ENCODE peak calls at places on chromosomes 1 and 21, in five cellular contexts. One of them, this sample, is unnamed.

GRCh38 chr1:48920741-48921330 is 144.1 kb upstream of the BEND5 start:
- DNase-seq in osteocyte: no peak
- DNase-seq in NCI-H69: peak
- DNase-seq in GM03348: no peak
- DNase-seq in activated T-cell treated with anti-CD3 and anti-CD28 coated beads, Interleukin-2, amount 50 U/mL, for 4 hours: no peak
- DNase-seq in this sample: peak

GRCh38 chr1:156957634-156958033 is 37.2 kb downstream of the LRRC71 start:
- DNase-seq in NCI-H69: no peak
- DNase-seq in GM03348: no peak
- DNase-seq in osteocyte: no peak
- DNase-seq in activated T-cell treated with anti-CD3 and anti-CD28 coated beads, Interleukin-2, amount 50 U/mL, for 4 hours: no peak
- DNase-seq in this sample: no peak

GRCh38 chr1:155206891-155207577 is 663 bp downstream of the THBS3 start:
- DNase-seq in GM03348: peak
- DNase-seq in NCI-H69: peak
- DNase-seq in activated T-cell treated with anti-CD3 and anti-CD28 coated beads, Interleukin-2, amount 50 U/mL, for 4 hours: peak
- DNase-seq in osteocyte: peak
- DNase-seq in this sample: peak

GRCh38 chr1:52365091-52365745 is 787 bp downstream of the CC2D1B start:
- DNase-seq in GM03348: peak
- DNase-seq in osteocyte: no peak
- DNase-seq in NCI-H69: peak
- DNase-seq in activated T-cell treated with anti-CD3 and anti-CD28 coated beads, Interleukin-2, amount 50 U/mL, for 4 hours: no peak
- DNase-seq in this sample: peak

GRCh38 chr1:81174052-81174451 is 626.7 kb upstream of the ADGRL2 start:
- DNase-seq in activated T-cell treated with anti-CD3 and anti-CD28 coated beads, Interleukin-2, amount 50 U/mL, for 4 hours: no peak
- DNase-seq in osteocyte: no peak
- DNase-seq in GM03348: no peak
- DNase-seq in NCI-H69: no peak
- DNase-seq in this sample: no peak

GRCh38 chr1:156655904-156656516 is 14.1 kb downstream of the BCAN start:
- DNase-seq in GM03348: no peak
- DNase-seq in NCI-H69: no peak
- DNase-seq in activated T-cell treated with anti-CD3 and anti-CD28 coated beads, Interleukin-2, amount 50 U/mL, for 4 hours: no peak
- DNase-seq in osteocyte: no peak
- DNase-seq in this sample: no peak

GRCh38 chr1:154301582-154301981 is 19.3 kb upstream of the AQP10 start:
- DNase-seq in GM03348: no peak
- DNase-seq in osteocyte: no peak
- DNase-seq in activated T-cell treated with anti-CD3 and anti-CD28 coated beads, Interleukin-2, amount 50 U/mL, for 4 hours: no peak
- DNase-seq in NCI-H69: no peak
- DNase-seq in this sample: no peak

GRCh38 chr1:161705537-161705936 is 1.5 kb upstream of the FCRLA start:
- DNase-seq in activated T-cell treated with anti-CD3 and anti-CD28 coated beads, Interleukin-2, amount 50 U/mL, for 4 hours: no peak
- DNase-seq in NCI-H69: no peak
- DNase-seq in GM03348: no peak
- DNase-seq in osteocyte: no peak
- DNase-seq in this sample: no peak

GRCh38 chr1:42721926-42722325 is 18.1 kb downstream of the CLDN19 start:
- DNase-seq in NCI-H69: no peak
- DNase-seq in activated T-cell treated with anti-CD3 and anti-CD28 coated beads, Interleukin-2, amount 50 U/mL, for 4 hours: no peak
- DNase-seq in osteocyte: no peak
- DNase-seq in GM03348: no peak
- DNase-seq in this sample: no peak

GRCh38 chr1:171965802-171966201 is 124.5 kb downstream of the DNM3 start:
- DNase-seq in GM03348: peak
- DNase-seq in osteocyte: no peak
- DNase-seq in NCI-H69: no peak
- DNase-seq in activated T-cell treated with anti-CD3 and anti-CD28 coated beads, Interleukin-2, amount 50 U/mL, for 4 hours: no peak
- DNase-seq in this sample: no peak

GRCh38 chr1:200891774-200892157 is 2.9 kb upstream of the INAVA start:
- DNase-seq in NCI-H69: no peak
- DNase-seq in osteocyte: no peak
- DNase-seq in GM03348: no peak
- DNase-seq in activated T-cell treated with anti-CD3 and anti-CD28 coated beads, Interleukin-2, amount 50 U/mL, for 4 hours: no peak
- DNase-seq in this sample: peak

GRCh38 chr1:21878009-21878809 is 58.9 kb downstream of the HSPG2 start:
- DNase-seq in NCI-H69: no peak
- DNase-seq in activated T-cell treated with anti-CD3 and anti-CD28 coated beads, Interleukin-2, amount 50 U/mL, for 4 hours: no peak
- DNase-seq in osteocyte: no peak
- DNase-seq in GM03348: no peak
- DNase-seq in this sample: peak

GRCh38 chr1:110626890-110627289 is 20.7 kb upstream of the KCNA2 start:
- DNase-seq in osteocyte: peak
- DNase-seq in GM03348: no peak
- DNase-seq in NCI-H69: no peak
- DNase-seq in activated T-cell treated with anti-CD3 and anti-CD28 coated beads, Interleukin-2, amount 50 U/mL, for 4 hours: no peak
- DNase-seq in this sample: no peak

GRCh38 chr1:181676269-181676668 is 193.0 kb downstream of the CACNA1E start:
- DNase-seq in activated T-cell treated with anti-CD3 and anti-CD28 coated beads, Interleukin-2, amount 50 U/mL, for 4 hours: no peak
- DNase-seq in osteocyte: no peak
- DNase-seq in NCI-H69: peak
- DNase-seq in GM03348: peak
- DNase-seq in this sample: peak

GRCh38 chr1:23745515-23745914 is 2.2 kb downstream of the ELOA start:
- DNase-seq in osteocyte: no peak
- DNase-seq in activated T-cell treated with anti-CD3 and anti-CD28 coated beads, Interleukin-2, amount 50 U/mL, for 4 hours: no peak
- DNase-seq in GM03348: peak
- DNase-seq in NCI-H69: peak
- DNase-seq in this sample: peak

GRCh38 chr1:30933874-30934252 is 25.3 kb upstream of the SDC3 start:
- DNase-seq in NCI-H69: no peak
- DNase-seq in GM03348: peak
- DNase-seq in osteocyte: no peak
- DNase-seq in activated T-cell treated with anti-CD3 and anti-CD28 coated beads, Interleukin-2, amount 50 U/mL, for 4 hours: no peak
- DNase-seq in this sample: no peak

GRCh38 chr1:13492711-13493110 is 21.1 kb downstream of the LRRC38 start:
- DNase-seq in osteocyte: no peak
- DNase-seq in GM03348: no peak
- DNase-seq in NCI-H69: no peak
- DNase-seq in activated T-cell treated with anti-CD3 and anti-CD28 coated beads, Interleukin-2, amount 50 U/mL, for 4 hours: no peak
- DNase-seq in this sample: no peak

GRCh38 chr21:44299458-44300261 is at the start of gene PFKL:
- DNase-seq in activated T-cell treated with anti-CD3 and anti-CD28 coated beads, Interleukin-2, amount 50 U/mL, for 4 hours: peak
- DNase-seq in osteocyte: no peak
- DNase-seq in NCI-H69: peak
- DNase-seq in GM03348: peak
- DNase-seq in this sample: peak

GRCh38 chr1:32265846-32266245 is 14.8 kb downstream of the LCK start:
- DNase-seq in GM03348: no peak
- DNase-seq in NCI-H69: no peak
- DNase-seq in osteocyte: no peak
- DNase-seq in activated T-cell treated with anti-CD3 and anti-CD28 coated beads, Interleukin-2, amount 50 U/mL, for 4 hours: no peak
- DNase-seq in this sample: no peak

GRCh38 chr1:109687641-109688499 is at the start of gene GSTM1:
- DNase-seq in NCI-H69: no peak
- DNase-seq in osteocyte: no peak
- DNase-seq in activated T-cell treated with anti-CD3 and anti-CD28 coated beads, Interleukin-2, amount 50 U/mL, for 4 hours: peak
- DNase-seq in GM03348: no peak
- DNase-seq in this sample: peak

GRCh38 chr1:3651939-3652537 is at the start of gene TP73:
- DNase-seq in osteocyte: peak
- DNase-seq in NCI-H69: peak
- DNase-seq in activated T-cell treated with anti-CD3 and anti-CD28 coated beads, Interleukin-2, amount 50 U/mL, for 4 hours: no peak
- DNase-seq in GM03348: peak
- DNase-seq in this sample: peak

GRCh38 chr1:50645147-50645546 is 221.9 kb upstream of the DMRTA2 start:
- DNase-seq in activated T-cell treated with anti-CD3 and anti-CD28 coated beads, Interleukin-2, amount 50 U/mL, for 4 hours: no peak
- DNase-seq in osteocyte: no peak
- DNase-seq in NCI-H69: no peak
- DNase-seq in GM03348: no peak
- DNase-seq in this sample: no peak

GRCh38 chr1:219185486-219186117 is 11.9 kb downstream of the LYPLAL1 start:
- DNase-seq in NCI-H69: no peak
- DNase-seq in osteocyte: no peak
- DNase-seq in activated T-cell treated with anti-CD3 and anti-CD28 coated beads, Interleukin-2, amount 50 U/mL, for 4 hours: no peak
- DNase-seq in GM03348: no peak
- DNase-seq in this sample: no peak

GRCh38 chr1:59596432-59596831 is 218.3 kb upstream of the HOOK1 start:
- DNase-seq in NCI-H69: no peak
- DNase-seq in GM03348: peak
- DNase-seq in osteocyte: no peak
- DNase-seq in activated T-cell treated with anti-CD3 and anti-CD28 coated beads, Interleukin-2, amount 50 U/mL, for 4 hours: no peak
- DNase-seq in this sample: peak

This sample was measured in left kidney.